ENCODE peak calls at places on chromosomes 5 and 9, in eight cellular contexts. Q, F, W, G, R, H, S and P are unnamed samples.

GRCh38 chr5:176501333-176501732 is 35.9 kb downstream of the RNF44 start:
- DNase-seq in H (peak; percentile 71), S (no peak), F (no peak), Q (no peak), R (no peak), G (no peak), W (no peak), P (no peak)

GRCh38 chr5:443239-444151 is 519 bp downstream of the EXOC3 start:
- DNase-seq in Q (peak; percentile 82), R (no peak), W (no peak), H (no peak), F (peak; percentile 9), S (peak; percentile 57), G (peak; percentile 45), P (no peak)

GRCh38 chr9:71483457-71483856 is 284.9 kb downstream of the CEMIP2 start:
- DNase-seq in G (no peak), Q (no peak), F (no peak), R (no peak), H (no peak), W (no peak), S (no peak), P (no peak)

GRCh38 chr9:125380406-125380805 is 118.8 kb downstream of the GAPVD1 start:
- DNase-seq in S (no peak), F (no peak), H (no peak), Q (no peak), W (no peak), R (no peak), G (no peak), P (no peak)

GRCh38 chr9:7185612-7186011 is 427.8 kb downstream of the KDM4C start:
- DNase-seq in W (no peak), F (no peak), H (peak; percentile 94), G (peak; percentile 16), R (no peak), Q (no peak), S (no peak), P (no peak)

GRCh38 chr5:16726538-16726946 is 109.7 kb upstream of the RETREG1 start:
- DNase-seq in S (no peak), F (no peak), G (peak; percentile 26), R (no peak), H (peak; percentile 39), W (no peak), Q (no peak), P (no peak)

GRCh38 chr5:38776494-38776893 is 69.3 kb upstream of the OSMR start:
- DNase-seq in G (no peak), F (no peak), R (no peak), S (no peak), Q (no peak), W (no peak), H (no peak), P (no peak)

GRCh38 chr5:50667653-50668403 is 1.4 kb downstream of the PARP8 start:
- DNase-seq in R (peak; percentile 44), W (peak; percentile 73), S (peak; percentile 75), Q (peak; percentile 86), F (peak; percentile 82), G (peak; percentile 89), H (peak; percentile 34), P (peak; percentile 87)

GRCh38 chr9:21455320-21455719 is 15.1 kb downstream of the IFNA1 start:
- DNase-seq in W (no peak), F (no peak), G (peak; percentile 16), H (no peak), Q (no peak), R (no peak), S (peak; percentile 41), P (no peak)

GRCh38 chr5:142466195-142466951 is 141.6 kb upstream of the SPRY4 start:
- DNase-seq in G (no peak), S (no peak), H (peak; percentile 55), R (no peak), Q (no peak), F (no peak), W (no peak), P (no peak)

GRCh38 chr9:97954550-97954989 is 16.6 kb upstream of the HEMGN start:
- DNase-seq in W (no peak), H (peak; percentile 3), R (no peak), Q (no peak), G (peak; percentile 33), S (peak; percentile 70), F (peak; percentile 30), P (no peak)

GRCh38 chr5:151770383-151771258 is 1.1 kb upstream of the G3BP1 start:
- DNase-seq in F (no peak), Q (peak; percentile 81), G (peak; percentile 64), S (peak; percentile 51), H (peak; percentile 49), W (no peak), R (peak; percentile 61), P (peak; percentile 90)

GRCh38 chr5:168706655-168707069 is 127.5 kb upstream of the PANK3 start:
- DNase-seq in G (peak; percentile 66), Q (no peak), W (no peak), R (no peak), H (peak; percentile 29), S (no peak), F (no peak), P (peak; percentile 32)

GRCh38 chr9:135146766-135147472 is 59.5 kb downstream of the OLFM1 start:
- DNase-seq in Q (no peak), S (no peak), H (no peak), W (no peak), R (no peak), F (no peak), G (no peak), P (peak; percentile 97)

GRCh38 chr5:130126748-130127147 is 222.5 kb downstream of the CHSY3 start:
- DNase-seq in Q (no peak), F (no peak), R (no peak), H (no peak), S (no peak), W (no peak), G (no peak), P (no peak)

GRCh38 chr5:158857376-158857775 is 242.3 kb downstream of the EBF1 start:
- DNase-seq in G (no peak), H (no peak), W (no peak), S (no peak), R (no peak), Q (no peak), F (no peak), P (no peak)

GRCh38 chr5:16456103-16456832 is 9.3 kb downstream of the ZNF622 start:
- DNase-seq in R (no peak), W (no peak), S (peak; percentile 40), H (peak; percentile 72), G (peak; percentile 19), Q (no peak), F (no peak), P (peak; percentile 57)

GRCh38 chr5:154654484-154655375 is 100.4 kb upstream of the LARP1 start:
- DNase-seq in Q (no peak), H (peak; percentile 47), G (no peak), W (no peak), S (no peak), F (no peak), R (no peak), P (no peak)

GRCh38 chr5:73464016-73464745 is 15.6 kb upstream of the FOXD1 start:
- DNase-seq in F (no peak), Q (no peak), G (no peak), W (no peak), H (peak; percentile 81), S (no peak), R (no peak), P (no peak)

GRCh38 chr9:125126019-125126746 is 17.1 kb downstream of the SCAI start:
- DNase-seq in G (no peak), R (peak; percentile 26), Q (no peak), S (peak; percentile 68), H (peak; percentile 100), F (peak; percentile 76), W (peak; percentile 27), P (peak; percentile 74)